ENCODE peak calls at places on chromosomes 1 and 21, in four cellular contexts. S, T, K and A are unnamed samples.

GRCh38 chr21:38984982-38985422 is 179.3 kb downstream of the ETS2 start:
- DNase-seq in T (no peak), K (no peak), S (no peak), A (no peak)

GRCh38 chr1:241610056-241610815 is 29.9 kb downstream of the CHML start:
- DNase-seq in T (no peak), K (peak), S (no peak), A (no peak)

GRCh38 chr1:182446033-182446669 is 3.8 kb upstream of the RGSL1 start:
- DNase-seq in K (peak), S (peak), T (no peak), A (peak)

GRCh38 chr1:182527680-182528079 is 61.4 kb downstream of the RNASEL start:
- DNase-seq in S (no peak), T (no peak), K (no peak), A (no peak)

GRCh38 chr1:90198616-90199015 is 203.7 kb downstream of the ZNF326 start:
- DNase-seq in T (no peak), S (no peak), K (no peak), A (no peak)

GRCh38 chr1:214475331-214475730 is 76.1 kb downstream of the PTPN14 start:
- DNase-seq in K (no peak), T (no peak), S (no peak), A (no peak)

GRCh38 chr1:107991371-107992066 is 26.5 kb upstream of the VAV3 start:
- DNase-seq in T (no peak), S (no peak), K (no peak), A (peak)

GRCh38 chr1:27377760-27378495 is 3.3 kb upstream of the FCN3 start:
- DNase-seq in S (no peak), K (no peak), T (no peak), A (no peak)

GRCh38 chr21:46477765-46478164 is 19.1 kb downstream of the DIP2A start:
- DNase-seq in S (no peak), K (peak), T (no peak), A (no peak)

GRCh38 chr1:195373831-195374230 is 1234.4 kb downstream of the KCNT2 start:
- DNase-seq in T (no peak), K (no peak), S (no peak), A (no peak)

GRCh38 chr1:90687747-90688146 is 29.4 kb downstream of the BARHL2 start:
- DNase-seq in S (no peak), K (no peak), T (no peak), A (no peak)

GRCh38 chr1:92211166-92211565 is 6.5 kb upstream of the C1orf146 start:
- DNase-seq in T (no peak), K (no peak), S (no peak), A (peak)

GRCh38 chr1:236688705-236689104 is 2.4 kb downstream of the ACTN2 start:
- DNase-seq in T (no peak), S (no peak), K (no peak), A (no peak)

GRCh38 chr1:116713474-116713873 is 40.8 kb upstream of the CD2 start:
- DNase-seq in T (no peak), K (no peak), S (no peak), A (no peak)

GRCh38 chr1:18581420-18581880 is 49.2 kb upstream of the PAX7 start:
- DNase-seq in T (peak), K (peak), S (no peak), A (no peak)

GRCh38 chr1:109509176-109510134 is at the start of gene AMIGO1:
- DNase-seq in K (peak), T (peak), S (no peak), A (no peak)

GRCh38 chr1:89047734-89048133 is 17.3 kb downstream of the GBP1 start:
- DNase-seq in K (no peak), S (no peak), T (no peak), A (no peak)

GRCh38 chr1:201499191-201499590 is 7.7 kb downstream of the CSRP1 start:
- DNase-seq in S (no peak), K (no peak), T (no peak), A (no peak)

GRCh38 chr1:8871539-8871935 is 6.9 kb downstream of the ENO1 start:
- DNase-seq in T (peak), S (no peak), K (peak), A (no peak)

GRCh38 chr1:25081496-25081895 is 150.8 kb downstream of the SYF2 start:
- DNase-seq in K (no peak), S (no peak), T (no peak), A (no peak)

GRCh38 chr1:64136749-64137568 is 66.5 kb upstream of the UBE2U start:
- DNase-seq in K (peak), T (peak), S (peak), A (peak)

GRCh38 chr1:70038025-70038424 is 167.4 kb downstream of the LRRC40 start:
- DNase-seq in S (no peak), T (no peak), K (no peak), A (peak)

GRCh38 chr21:37443683-37444082 is 77.1 kb downstream of the DYRK1A start:
- DNase-seq in T (no peak), S (no peak), K (no peak), A (no peak)

GRCh38 chr1:112701227-112702066 is 5.5 kb downstream of the RHOC start:
- DNase-seq in K (no peak), T (no peak), S (no peak), A (no peak)

GRCh38 chr1:43049487-43049886 is 90.8 kb upstream of the SLC2A1 start:
- DNase-seq in K (no peak), S (no peak), T (no peak), A (no peak)

GRCh38 chr1:15413563-15414449 is 4.1 kb downstream of the EFHD2 start:
- DNase-seq in T (no peak), K (no peak), S (no peak), A (no peak)

GRCh38 chr1:184050631-184051030 is 899 bp upstream of the TSEN15 start:
- DNase-seq in K (no peak), S (no peak), T (no peak), A (no peak)

GRCh38 chr1:230313453-230314141 is 112.5 kb downstream of the PGBD5 start:
- DNase-seq in S (no peak), K (no peak), T (no peak), A (no peak)

GRCh38 chr1:94227624-94228023 is 9.8 kb downstream of the ARHGAP29 start:
- DNase-seq in T (no peak), K (no peak), S (no peak), A (no peak)

GRCh38 chr1:58864654-58865053 is 80.8 kb upstream of the JUN start:
- DNase-seq in T (no peak), K (no peak), S (no peak), A (no peak)

GRCh38 chr1:160774886-160775719 is 20.9 kb upstream of the LY9 start:
- DNase-seq in K (no peak), T (no peak), S (no peak), A (no peak)

GRCh38 chr1:237012789-237013383 is 8.6 kb upstream of the MT1HL1 start:
- DNase-seq in K (peak), T (no peak), S (no peak), A (peak)

GRCh38 chr21:35475768-35476167 is 426.7 kb upstream of the RUNX1 start:
- DNase-seq in K (peak), S (no peak), T (no peak), A (no peak)

GRCh38 chr1:24111264-24111997 is 504 bp downstream of the MYOM3 start:
- DNase-seq in S (no peak), K (no peak), T (no peak), A (no peak)

GRCh38 chr21:35291034-35291433 is 241.9 kb upstream of the RUNX1 start:
- DNase-seq in K (no peak), S (no peak), T (no peak), A (no peak)

GRCh38 chr1:62210960-62211359 is 16.3 kb downstream of the L1TD1 start:
- DNase-seq in S (no peak), T (no peak), K (no peak), A (no peak)

GRCh38 chr1:161388639-161389038 is 21.0 kb upstream of the CFAP126 start:
- DNase-seq in T (no peak), K (no peak), S (no peak), A (no peak)

GRCh38 chr1:36831171-36831810 is 203.0 kb downstream of the GRIK3 start:
- DNase-seq in K (no peak), T (no peak), S (no peak), A (no peak)

GRCh38 chr1:31782766-31783410 is 18.7 kb upstream of the ADGRB2 start:
- DNase-seq in K (no peak), T (no peak), S (no peak), A (no peak)

GRCh38 chr1:31783846-31784245 is 19.7 kb upstream of the ADGRB2 start:
- DNase-seq in K (no peak), S (no peak), T (no peak), A (no peak)

GRCh38 chr1:31780632-31781031 is 16.5 kb upstream of the ADGRB2 start:
- DNase-seq in K (no peak), T (no peak), S (no peak), A (no peak)

GRCh38 chr1:31781138-31782065 is 17.3 kb upstream of the ADGRB2 start:
- DNase-seq in S (no peak), T (no peak), K (no peak), A (no peak)

GRCh38 chr1:31782066-31782762 is 18.1 kb upstream of the ADGRB2 start:
- DNase-seq in K (no peak), S (no peak), T (no peak), A (no peak)
- H3K4me3 ChIP-seq in K (no peak), S (no peak), T (no peak), A (no peak)

GRCh38 chr1:79362470-79362869 is 355.9 kb upstream of the ADGRL4 start:
- DNase-seq in T (no peak), S (no peak), K (no peak), A (no peak)
- TF ChIP-seq CTCF in T (no peak), S (no peak), K (no peak), A (no peak)

GRCh38 chr1:222601233-222601632 is 11.5 kb upstream of the TAF1A start:
- DNase-seq in K (no peak), S (no peak), T (no peak), A (no peak)
- H3K4me3 ChIP-seq in K (no peak), S (no peak), T (no peak), A (no peak)

GRCh38 chr1:186404454-186405051 is 28.9 kb downstream of the ODR4 start:
- DNase-seq in K (no peak), S (no peak), T (no peak), A (no peak)
- TF ChIP-seq CTCF in K (peak), S (peak), T (peak), A (peak)

GRCh38 chr1:81237531-81238528 is 562.9 kb upstream of the ADGRL2 start:
- DNase-seq in T (no peak), K (no peak), S (no peak), A (no peak)
- H3K4me3 ChIP-seq in T (no peak), K (peak), S (no peak), A (peak)

DNA sequence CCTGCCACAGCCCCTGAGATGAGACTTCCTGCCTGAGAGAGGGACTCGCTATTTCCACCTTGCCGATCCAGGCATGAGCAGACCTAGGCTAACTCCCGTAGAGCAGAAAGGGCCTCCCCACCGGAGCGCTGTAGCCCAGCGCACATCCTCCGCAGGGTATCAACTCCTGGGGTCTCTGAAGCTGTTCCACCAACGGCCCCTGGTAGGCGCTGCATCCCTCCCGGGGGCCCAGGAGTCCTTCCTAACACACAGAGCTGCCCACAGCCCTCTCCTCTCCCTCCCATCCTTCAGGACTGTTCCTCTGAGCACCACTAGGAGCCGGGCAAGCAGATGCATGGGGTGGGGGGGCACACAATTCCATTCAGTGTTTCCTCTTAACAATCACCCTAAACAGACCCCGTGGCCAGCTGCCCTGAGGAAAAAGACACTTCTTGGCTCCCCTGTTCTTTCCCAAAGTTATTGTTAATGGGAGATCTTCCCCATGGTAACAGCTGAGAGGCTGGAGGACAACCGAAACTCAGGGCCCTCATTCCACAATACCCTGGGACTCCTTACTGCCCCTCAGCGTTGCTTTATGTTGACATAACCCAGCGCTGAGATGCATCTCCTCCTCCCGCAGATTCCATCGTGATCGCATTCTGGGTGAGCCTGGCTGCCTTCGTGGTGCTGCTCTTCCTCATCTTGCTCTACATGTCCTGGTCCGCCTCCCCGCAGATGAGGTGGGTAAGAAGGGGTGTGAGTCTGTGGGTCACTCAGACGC is 7.5 kb downstream of the MRAP start:
- DNase-seq in T (no peak), S (no peak), K (no peak), A (no peak)
- TF ChIP-seq CTCF in T (no peak), S (no peak), K (no peak), A (peak)

GRCh38 chr1:40350391-40350790 is 23.1 kb upstream of the SMAP2 start:
- DNase-seq in S (no peak), K (no peak), T (no peak), A (no peak)

GRCh38 chr1:40339420-40340323 is 22.6 kb upstream of the COL9A2 start:
- DNase-seq in T (no peak), S (no peak), K (peak), A (no peak)

GRCh38 chr1:40338745-40339419 is 21.8 kb upstream of the COL9A2 start:
- DNase-seq in K (peak), T (peak), S (peak), A (peak)

GRCh38 chr1:40341509-40342380 is 24.7 kb upstream of the COL9A2 start:
- DNase-seq in T (no peak), S (no peak), K (no peak), A (no peak)

GRCh38 chr1:40344597-40344996 is 27.5 kb upstream of the COL9A2 start:
- DNase-seq in K (peak), T (peak), S (no peak), A (no peak)
- H3K4me3 ChIP-seq in K (no peak), T (no peak), S (no peak), A (no peak)

GRCh38 chr1:225911207-225912130 is 12.6 kb downstream of the PYCR2 start:
- DNase-seq in T (peak), S (peak), K (peak), A (no peak)
- TF ChIP-seq CTCF in T (peak), S (peak), K (peak), A (peak)

GRCh38 chr1:150256549-150257341 is 829 bp upstream of the CA14 start:
- DNase-seq in K (no peak), S (no peak), T (no peak), A (no peak)

GRCh38 chr1:150259217-150259616 is 1.6 kb downstream of the CA14 start:
- DNase-seq in T (no peak), S (no peak), K (no peak), A (no peak)

GRCh38 chr1:150256193-150256548 is 1.4 kb upstream of the CA14 start:
- DNase-seq in K (no peak), S (no peak), T (no peak), A (no peak)

GRCh38 chr1:150258275-150258666 is 697 bp downstream of the CA14 start:
- DNase-seq in K (no peak), T (no peak), S (no peak), A (no peak)

GRCh38 chr1:150257624-150258274 is at the start of gene CA14:
- DNase-seq in K (no peak), S (no peak), T (no peak), A (no peak)
- H3K4me3 ChIP-seq in K (no peak), S (no peak), T (no peak), A (no peak)